ENCODE peak calls at places on chromosomes 6 and 20, in seven cellular contexts. O is dorsolateral prefrontal cortex, F is fibroblast of mammary gland, I is AG09309, E is choroid plexus epithelial cell, N is cardiac fibroblast, A is lung. D is an unnamed sample.

GRCh38 chr6:3535716-3536435 is 79.0 kb upstream of the SLC22A23 start:
- DNase-seq in E (no peak), A (peak; percentile 13), I (no peak), F (peak; percentile 30), O (no peak), N (no peak), D (no peak)

GRCh38 chr6:95383878-95384277 is 193.5 kb upstream of the MANEA start:
- DNase-seq in E (no peak), I (no peak), F (no peak), O (no peak), A (no peak), N (no peak), D (no peak)

GRCh38 chr6:81766482-81767069 is 14.1 kb upstream of the TENT5A start:
- DNase-seq in N (peak; percentile 95), E (peak; percentile 97), O (no peak), I (peak; percentile 90), A (peak; percentile 61), F (peak; percentile 97), D (peak; percentile 93)

GRCh38 chr6:29723666-29724588 is 693 bp downstream of the HLA-F start:
- DNase-seq in E (no peak), A (peak; percentile 50), O (no peak), I (no peak), F (no peak), N (peak; percentile 5), D (no peak)

GRCh38 chr6:11149551-11149950 is 38.0 kb upstream of the ERVFRD-1 start:
- DNase-seq in I (no peak), N (no peak), O (no peak), E (no peak), F (no peak), A (no peak), D (no peak)

GRCh38 chr20:51926670-51927305 is 124.5 kb upstream of the SALL4 start:
- DNase-seq in A (no peak), N (peak; percentile 59), O (no peak), I (no peak), E (peak; percentile 34), F (peak; percentile 7), D (no peak)

GRCh38 chr6:108655840-108656650 is 95.3 kb downstream of the FOXO3 start:
- DNase-seq in A (no peak), N (peak; percentile 77), O (no peak), I (peak; percentile 66), F (peak; percentile 92), E (peak; percentile 79), D (peak; percentile 48)

GRCh38 chr6:31267504-31268371 is 4.2 kb downstream of the HLA-C start:
- DNase-seq in E (no peak), A (no peak), I (no peak), O (no peak), N (no peak), F (no peak), D (no peak)

GRCh38 chr20:3307695-3308094 is 68.7 kb upstream of the SLC4A11 start:
- DNase-seq in F (no peak), E (no peak), O (no peak), I (no peak), N (no peak), A (no peak), D (no peak)

GRCh38 chr6:26438000-26438399 is 2.3 kb upstream of the BTN3A3 start:
- DNase-seq in I (no peak), E (no peak), A (no peak), F (no peak), O (no peak), N (no peak), D (no peak)

GRCh38 chr20:38013891-38014290 is 19.4 kb downstream of the TTI1 start:
- DNase-seq in N (no peak), I (no peak), A (no peak), O (no peak), E (no peak), F (no peak), D (no peak)

GRCh38 chr6:141890661-141891060 is 242.1 kb upstream of the GJE1 start:
- DNase-seq in N (no peak), A (no peak), I (no peak), O (no peak), F (no peak), E (no peak), D (no peak)

GRCh38 chr20:23349338-23350006 is 1.1 kb upstream of the NXT1 start:
- DNase-seq in O (no peak), N (no peak), F (peak; percentile 52), A (peak; percentile 33), I (no peak), E (no peak), D (no peak)

GRCh38 chr20:10730629-10731183 is 56.9 kb upstream of the JAG1 start:
- DNase-seq in I (no peak), E (no peak), A (no peak), O (no peak), F (no peak), N (no peak), D (no peak)

GRCh38 chr6:64299176-64299575 is 663.6 kb downstream of the PHF3 start:
- DNase-seq in N (no peak), O (no peak), F (no peak), E (no peak), A (no peak), I (no peak), D (no peak)

GRCh38 chr20:62816879-62817873 is at the start of gene COL9A3:
- DNase-seq in A (no peak), N (no peak), I (no peak), O (peak; percentile 62), F (no peak), E (no peak), D (no peak)

GRCh38 chr6:48144024-48144423 is 33.0 kb upstream of the PTCHD4 start:
- DNase-seq in I (no peak), N (no peak), E (peak; percentile 52), O (no peak), F (no peak), A (no peak), D (no peak)

GRCh38 chr6:114989279-114989964 is 646.6 kb upstream of the HS3ST5 start:
- DNase-seq in N (no peak), E (no peak), O (no peak), F (no peak), I (no peak), A (no peak), D (no peak)

GRCh38 chr6:14784596-14785360 is 461.1 kb upstream of the JARID2 start:
- DNase-seq in O (no peak), F (no peak), N (no peak), E (no peak), I (no peak), A (no peak), D (no peak)

GRCh38 chr20:13142143-13142542 is 78.9 kb upstream of the ISM1 start:
- DNase-seq in A (no peak), F (peak; percentile 38), O (no peak), N (no peak), I (no peak), E (no peak), D (no peak)

GRCh38 chr6:20366082-20366834 is 35.4 kb upstream of the E2F3 start:
- DNase-seq in E (no peak), O (no peak), N (no peak), A (no peak), I (no peak), F (no peak), D (no peak)

GRCh38 chr6:9467746-9468145 is 947.1 kb downstream of the TFAP2A start:
- DNase-seq in I (peak; percentile 40), O (no peak), N (peak; percentile 53), F (peak; percentile 70), E (peak; percentile 87), A (no peak), D (no peak)

GRCh38 chr6:151679081-151679480 is 128.4 kb upstream of the ESR1 start:
- DNase-seq in F (peak; percentile 97), E (peak; percentile 75), I (peak; percentile 48), A (no peak), N (peak; percentile 78), O (no peak), D (no peak)

GRCh38 chr6:13762648-13763441 is 51.2 kb upstream of the RANBP9 start:
- DNase-seq in E (peak; percentile 90), A (peak; percentile 63), I (peak; percentile 97), N (peak; percentile 80), O (peak; percentile 86), F (peak; percentile 88), D (peak; percentile 97)

GRCh38 chr6:89985744-89986493 is 91.7 kb downstream of the GJA10 start:
- DNase-seq in I (peak; percentile 78), O (peak; percentile 67), E (peak; percentile 78), F (peak; percentile 94), A (no peak), N (peak; percentile 70), D (peak; percentile 88)

GRCh38 chr20:59976196-59976847 is 18.1 kb downstream of the CDH26 start:
- DNase-seq in F (no peak), N (no peak), E (no peak), I (no peak), A (no peak), O (no peak), D (no peak)

GRCh38 chr6:154653853-154654252 is 79.4 kb upstream of the SCAF8 start:
- DNase-seq in O (no peak), I (peak; percentile 40), F (peak; percentile 81), N (peak; percentile 93), E (peak; percentile 92), A (no peak), D (no peak)
- H3K4me3 ChIP-seq in O (no peak overlapping the region), I (no peak overlapping the region), F (no peak overlapping the region), N (no peak overlapping the region), E (no peak overlapping the region), A (no peak overlapping the region), D (no peak overlapping the region)

GRCh38 chr6:156780962-156781705 is 4.0 kb downstream of the ARID1B start:
- DNase-seq in I (no peak), E (no peak), A (no peak), N (peak; percentile 32), O (no peak), F (no peak), D (no peak)
- H3K4me3 ChIP-seq in I (peak overlapping the region; percentile 32), E (peak overlapping the region; percentile 76), A (no peak overlapping the region), N (peak overlapping the region; percentile 20), O (peak overlapping the region; percentile 65), F (peak overlapping the region; percentile 75), D (peak overlapping the region; percentile 52)

GRCh38 chr6:158290040-158290439 is 22.2 kb upstream of the TULP4 start:
- DNase-seq in A (no peak), N (no peak), F (no peak), I (no peak), O (no peak), E (no peak), D (no peak)
- H3K4me3 ChIP-seq in A (no peak overlapping the region), N (no peak overlapping the region), F (no peak overlapping the region), I (no peak overlapping the region), O (no peak overlapping the region), E (no peak overlapping the region), D (no peak overlapping the region)

DNA sequence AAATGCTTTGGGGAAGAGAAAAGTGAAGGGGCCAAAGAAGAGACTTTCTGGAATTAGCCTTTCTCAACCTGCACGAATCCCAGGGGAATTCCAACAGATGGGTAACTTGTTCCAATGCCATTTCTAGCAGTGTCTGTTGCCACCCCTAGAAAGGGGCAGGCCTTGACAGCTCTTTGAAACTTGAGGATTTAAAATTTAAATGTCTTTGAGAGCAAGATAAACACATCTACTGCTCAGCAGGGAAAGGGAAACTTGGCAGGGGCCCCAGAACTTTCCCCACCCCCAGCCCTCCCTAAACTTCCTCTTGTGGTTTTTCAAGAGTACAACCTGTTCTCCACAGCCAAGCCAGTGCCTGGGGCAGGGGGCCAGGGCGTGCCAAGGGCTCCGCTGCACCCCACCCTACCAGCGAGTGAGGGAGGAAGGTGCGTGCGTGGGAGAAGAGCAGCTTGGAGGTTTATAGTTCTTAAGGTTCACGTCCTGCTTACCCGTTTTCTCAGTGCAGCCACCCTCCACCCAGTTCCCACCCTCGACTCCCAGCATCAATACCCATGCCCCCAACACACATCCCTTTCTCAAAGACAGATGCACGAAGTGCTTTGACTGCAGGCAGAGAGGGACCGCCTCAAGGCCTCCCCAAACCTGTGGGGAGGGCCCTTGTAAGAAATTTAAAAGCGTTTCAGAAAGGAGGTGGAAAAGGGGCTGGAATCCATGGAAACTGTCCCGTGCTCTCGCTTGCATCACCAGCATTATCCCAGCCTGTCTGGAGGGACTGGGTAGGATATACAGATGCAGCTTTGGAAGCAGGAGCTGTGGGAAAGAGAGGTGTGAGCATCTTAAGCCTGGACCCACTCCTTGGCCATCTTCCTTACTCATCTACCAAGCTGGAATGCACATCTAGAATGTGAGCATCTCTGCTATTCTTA is 4.5 kb upstream of the TAF8 start:
- DNase-seq in A (peak; percentile 96), N (peak; percentile 92), E (peak; percentile 96), F (peak; percentile 91), I (peak; percentile 29), O (peak; percentile 72), D (peak; percentile 81)
- H3K4me3 ChIP-seq in A (no peak overlapping the region), N (peak overlapping the region; percentile 17), E (peak overlapping the region; percentile 93), F (peak overlapping the region; percentile 78), I (peak overlapping the region; percentile 4), O (peak overlapping the region; percentile 29), D (peak overlapping the region; percentile 19)

D was measured in astrocyte of the cerebellum.